ENCODE peak calls at places on chromosomes 4 and X, in ten cellular contexts. S is stimulated activated naive CD4-positive, alpha-beta T cell; F is activated CD4-positive, alpha-beta T cell treated with anti-CD3 and anti-CD28 coated beads, Interleukin-2, amount 50 U/mL, for 24 hours; C is astrocyte of the cerebellum; X is left ventricle myocardium superior; K is pancreas; M is body of pancreas; E is neural progenitor cell; Q is non-pigmented ciliary epithelial cell; R is NCI-H1694. N is an unnamed sample.

GRCh38 chrX:150363561-150364346 is 637 bp downstream of the MAMLD1 start:
- DNase-seq in S (no peak), F (no peak), C (no peak), X (peak; percentile 49), K (peak; percentile 69), M (peak; percentile 49), E (peak; percentile 63), Q (no peak), R (peak; percentile 16), N (peak; percentile 61)

GRCh38 chr4:5168891-5169290 is 117.6 kb downstream of the STK32B start:
- DNase-seq in S (no peak), F (no peak), C (no peak), X (no peak), K (no peak), M (no peak), E (no peak), Q (no peak), R (no peak), N (no peak)

GRCh38 chrX:20362268-20363002 is 95.7 kb upstream of the RPS6KA3 start:
- DNase-seq in S (no peak), F (no peak), C (no peak), X (no peak), K (no peak), M (peak; percentile 37), E (peak; percentile 1), Q (no peak), R (no peak), N (peak; percentile 14)

GRCh38 chr4:189096717-189097116 is 844.0 kb upstream of the FRG1 start:
- DNase-seq in S (no peak), F (no peak), C (no peak), X (no peak), K (no peak), M (no peak), E (no peak), Q (no peak), R (no peak), N (no peak)

GRCh38 chrX:70755850-70756249 is 152.7 kb downstream of the TEX11 start:
- DNase-seq in S (peak; percentile 4), F (peak; percentile 32), C (no peak), X (no peak), K (peak; percentile 26), M (no peak), E (peak; percentile 55), Q (no peak), R (no peak), N (no peak)

GRCh38 chrX:138711399-138712347 is at the start of gene FGF13:
- DNase-seq in S (no peak), F (no peak), C (no peak), X (peak; percentile 28), K (peak; percentile 59), M (peak; percentile 24), E (peak; percentile 79), Q (no peak), R (no peak), N (no peak)

GRCh38 chr4:143558823-143559756 is 45.6 kb downstream of the SMARCA5 start:
- DNase-seq in S (peak; percentile 32), F (peak; percentile 63), C (peak; percentile 24), X (peak; percentile 78), K (peak; percentile 79), M (peak; percentile 92), E (peak; percentile 81), Q (no peak), R (no peak), N (peak; percentile 91)

GRCh38 chrX:57772637-57773036 is 92.6 kb upstream of the NLRP2B start:
- DNase-seq in S (no peak), F (no peak), C (no peak), X (no peak), K (no peak), M (no peak), E (no peak), Q (no peak), R (no peak), N (peak; percentile 2)

GRCh38 chrX:76148011-76148665 is 24.7 kb upstream of the PBDC1 start:
- DNase-seq in S (no peak), F (no peak), C (peak; percentile 19), X (no peak), K (no peak), M (no peak), E (no peak), Q (no peak), R (no peak), N (peak; percentile 34)

GRCh38 chr4:79232555-79232954 is 93.3 kb downstream of the NAA11 start:
- DNase-seq in S (no peak), F (no peak), C (no peak), X (no peak), K (no peak), M (no peak), E (no peak), Q (peak; percentile 6), R (no peak), N (no peak)

GRCh38 chr4:114100288-114101031 is 121.0 kb upstream of the ARSJ start:
- DNase-seq in S (no peak), F (no peak), C (no peak), X (no peak), K (no peak), M (no peak), E (no peak), Q (no peak), R (no peak), N (no peak)

GRCh38 chrX:102659790-102660757 is 8.8 kb downstream of the GPRASP1 start:
- DNase-seq in S (peak; percentile 67), F (peak; percentile 75), C (no peak), X (peak; percentile 90), K (peak; percentile 87), M (peak; percentile 92), E (peak; percentile 80), Q (no peak), R (peak; percentile 38), N (peak; percentile 74)

GRCh38 chr4:87527446-87528240 is 1.5 kb downstream of the SPARCL1 start:
- DNase-seq in S (no peak), F (no peak), C (no peak), X (peak; percentile 32), K (no peak), M (peak; percentile 41), E (no peak), Q (no peak), R (no peak), N (no peak)

GRCh38 chrX:34299451-34299967 is 167.4 kb upstream of the FAM47A start:
- DNase-seq in S (no peak), F (no peak), C (no peak), X (no peak), K (no peak), M (no peak), E (no peak), Q (no peak), R (no peak), N (no peak)

N was measured in lung microvascular endothelial cell.